ENCODE peak calls at places on chromosomes 13 and 19, in nine cellular contexts. Z is tibial nerve, K is endothelial cell of umbilical vein, I is progenitor cell of endocrine pancreas, E is bronchial epithelial cell, X is mucosa of descending colon, D is heart left ventricle, L is neural crest cell, Y is tibial artery. U is an unnamed sample.

GRCh38 chr19:2532252-2533071 is 56.5 kb downstream of the GADD45B start:
- DNase-seq in Z (no peak), K (peak), I (no peak), E (peak), X (no peak), D (no peak), L (no peak), Y (no peak), U (no peak)

GRCh38 chr13:42628666-42629065 is 54.7 kb downstream of the TNFSF11 start:
- DNase-seq in Z (no peak), K (no peak), I (no peak), E (no peak), X (no peak), D (no peak), L (no peak), Y (no peak), U (no peak)

GRCh38 chr19:50794074-50794777 is 4.0 kb downstream of the ACP4 start:
- DNase-seq in Z (no peak), K (no peak), I (no peak), E (no peak), X (peak), D (no peak), L (no peak), Y (no peak), U (no peak)

GRCh38 chr13:60175571-60175970 is 11.8 kb upstream of the DIAPH3 start:
- DNase-seq in Z (no peak), K (no peak), I (no peak), E (no peak), X (no peak), D (no peak), L (no peak), Y (no peak), U (no peak)

GRCh38 chr13:107305178-107305577 is 737.2 kb upstream of the ARGLU1 start:
- DNase-seq in Z (no peak), K (no peak), I (no peak), E (no peak), X (no peak), D (no peak), L (no peak), Y (no peak), U (no peak)

GRCh38 chr19:45515081-45515624 is 7.9 kb downstream of the VASP start:
- DNase-seq in Z (no peak), K (no peak), I (no peak), E (no peak), X (peak), D (peak), L (no peak), Y (no peak), U (peak)

GRCh38 chr13:100543872-100544602 is 44.6 kb downstream of the GGACT start:
- DNase-seq in Z (no peak), K (peak), I (no peak), E (no peak), X (no peak), D (no peak), L (no peak), Y (peak), U (no peak)

GRCh38 chr19:44748426-44749254 is at the start of gene BCL3:
- DNase-seq in Z (no peak), K (peak), I (no peak), E (peak), X (peak), D (peak), L (no peak), Y (peak), U (peak)

GRCh38 chr19:19280561-19280960 is 7.5 kb upstream of the TM6SF2 start:
- DNase-seq in Z (no peak), K (no peak), I (no peak), E (no peak), X (no peak), D (no peak), L (no peak), Y (no peak), U (no peak)

GRCh38 chr19:48218964-48219363 is 36.7 kb downstream of the CARD8 start:
- DNase-seq in Z (no peak), K (peak), I (no peak), E (peak), X (no peak), D (no peak), L (no peak), Y (no peak), U (no peak)

GRCh38 chr13:114167445-114167844 is 11.6 kb upstream of the CFAP97D2 start:
- DNase-seq in Z (no peak), K (no peak), I (no peak), E (no peak), X (no peak), D (no peak), L (no peak), Y (no peak), U (no peak)

GRCh38 chr13:43444085-43444484 is 342.7 kb downstream of the ENOX1 start:
- DNase-seq in Z (no peak), K (no peak), I (no peak), E (no peak), X (no peak), D (no peak), L (no peak), Y (no peak), U (no peak)

GRCh38 chr13:30711837-30712236 is 23.5 kb upstream of the ALOX5AP start:
- DNase-seq in Z (no peak), K (no peak), I (no peak), E (no peak), X (no peak), D (no peak), L (no peak), Y (no peak), U (no peak)

GRCh38 chr13:30715357-30715756 is 20.0 kb upstream of the ALOX5AP start:
- DNase-seq in Z (no peak), K (no peak), I (no peak), E (no peak), X (no peak), D (no peak), L (no peak), Y (no peak), U (no peak)

GRCh38 chr13:30713133-30713532 is 22.2 kb upstream of the ALOX5AP start:
- DNase-seq in Z (no peak), K (peak), I (no peak), E (peak), X (no peak), D (no peak), L (no peak), Y (no peak), U (peak)

GRCh38 chr13:30715837-30716236 is 19.5 kb upstream of the ALOX5AP start:
- DNase-seq in Z (no peak), K (no peak), I (no peak), E (peak), X (no peak), D (peak), L (no peak), Y (no peak), U (no peak)

GRCh38 chr13:30714629-30715028 is 20.7 kb upstream of the ALOX5AP start:
- DNase-seq in Z (no peak), K (no peak), I (no peak), E (no peak), X (no peak), D (no peak), L (no peak), Y (no peak), U (peak)
- TF ChIP-seq CTCF in Z (no peak), K (no peak), I (no peak), E (no peak), X (no peak), D (no peak), L (no peak), Y (no peak), U (no peak)

GRCh38 chr19:10473192-10473591 is 30.0 kb downstream of the KEAP1 start:
- DNase-seq in Z (no peak), K (no peak), I (no peak), E (no peak), X (no peak), D (no peak), L (no peak), Y (no peak), U (no peak)

GRCh38 chr19:10478476-10478875 is 24.7 kb downstream of the KEAP1 start:
- DNase-seq in Z (no peak), K (no peak), I (no peak), E (no peak), X (no peak), D (no peak), L (no peak), Y (no peak), U (no peak)

GRCh38 chr19:10474962-10475451 is 28.1 kb downstream of the KEAP1 start:
- DNase-seq in Z (no peak), K (no peak), I (no peak), E (no peak), X (no peak), D (no peak), L (no peak), Y (no peak), U (no peak)

GRCh38 chr19:10478903-10479384 is 24.2 kb downstream of the KEAP1 start:
- DNase-seq in Z (peak), K (peak), I (peak), E (peak), X (peak), D (peak), L (peak), Y (peak), U (peak)
- TF ChIP-seq CTCF in Z (peak), K (peak), I (peak), E (peak), X (peak), D (peak), L (peak), Y (peak), U (peak)

GRCh38 chr13:23950736-23951510 is 53.6 kb upstream of the C1QTNF9B start:
- DNase-seq in Z (no peak), K (no peak), I (no peak), E (no peak), X (no peak), D (no peak), L (no peak), Y (no peak), U (no peak)
- TF ChIP-seq CTCF in Z (no peak), K (no peak), I (no peak), E (no peak), X (no peak), D (no peak), L (no peak), Y (no peak), U (no peak)

DNA sequence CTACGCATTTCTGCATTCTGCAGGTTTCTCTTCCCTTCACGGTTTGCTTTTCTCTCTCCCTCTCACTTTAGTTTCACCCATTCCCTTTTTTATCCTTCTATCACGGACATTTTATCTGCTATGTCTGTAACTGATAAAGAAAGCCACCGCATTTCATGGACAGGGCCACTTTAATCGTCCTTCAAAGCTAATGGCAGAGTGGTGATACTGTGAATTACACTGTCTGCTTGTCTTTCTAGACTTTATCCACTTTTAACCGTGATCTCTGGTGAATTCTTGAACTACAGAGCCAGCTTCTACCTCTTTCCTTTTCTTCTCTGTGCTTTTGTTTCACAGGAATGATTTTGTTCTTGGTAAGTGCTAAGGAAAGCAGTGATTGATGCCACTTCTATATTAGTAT is 760.4 kb downstream of the PCDH9 start:
- DNase-seq in Z (no peak), K (no peak), I (no peak), E (no peak), X (no peak), D (no peak), L (no peak), Y (no peak), U (no peak)
- TF ChIP-seq CTCF in Z (no peak), K (no peak), I (no peak), E (no peak), X (no peak), D (no peak), L (peak), Y (no peak), U (no peak)

DNA sequence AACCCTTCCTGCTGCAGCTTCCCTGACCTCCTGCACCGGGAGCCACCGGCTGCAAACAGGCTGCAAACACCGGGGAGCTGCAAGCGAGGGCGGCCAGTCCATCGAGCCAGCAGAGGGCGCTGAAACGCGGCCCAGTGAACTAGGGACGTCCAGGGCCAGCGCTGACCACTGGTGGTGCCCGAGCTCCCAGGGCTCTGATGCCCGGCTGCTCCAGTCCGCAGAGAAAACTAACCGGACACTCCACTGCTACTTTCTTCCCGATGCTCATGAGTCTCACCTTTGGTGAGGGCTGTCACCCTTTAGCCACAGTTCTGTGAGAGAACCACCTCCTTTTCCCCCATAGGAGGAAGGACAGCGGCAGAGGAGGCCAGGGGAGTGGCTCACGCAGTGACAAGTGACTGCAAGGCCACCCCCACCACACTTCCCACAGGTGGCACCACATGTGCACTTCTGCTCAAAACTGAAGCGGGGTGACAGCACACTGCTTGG is 82.8 kb upstream of the MTIF3 start:
- DNase-seq in Z (peak), K (peak), I (peak), E (peak), X (peak), D (peak), L (peak), Y (peak), U (peak)
- TF ChIP-seq CTCF in Z (peak), K (peak), I (peak), E (peak), X (peak), D (peak), L (peak), Y (peak), U (peak)

GRCh38 chr19:13980340-13980739 is 25.8 kb downstream of the RFX1 start:
- DNase-seq in Z (no peak), K (no peak), I (no peak), E (no peak), X (peak), D (no peak), L (no peak), Y (no peak), U (no peak)
- TF ChIP-seq CTCF in Z (no peak), K (no peak), I (no peak), E (no peak), X (no peak), D (no peak), L (no peak), Y (no peak), U (no peak)

GRCh38 chr13:31234729-31235128 is 35.0 kb downstream of the B3GLCT start:
- DNase-seq in Z (no peak), K (no peak), I (no peak), E (peak), X (no peak), D (no peak), L (no peak), Y (no peak), U (no peak)
- TF ChIP-seq CTCF in Z (no peak), K (peak), I (peak), E (peak), X (no peak), D (peak), L (peak), Y (no peak), U (no peak)

GRCh38 chr19:46782355-46783019 is 5.9 kb downstream of the SLC1A5 start:
- DNase-seq in Z (no peak), K (no peak), I (no peak), E (no peak), X (no peak), D (no peak), L (no peak), Y (no peak), U (no peak)

GRCh38 chr19:46785054-46785979 is 3.1 kb downstream of the SLC1A5 start:
- DNase-seq in Z (no peak), K (no peak), I (no peak), E (no peak), X (no peak), D (no peak), L (no peak), Y (no peak), U (no peak)

GRCh38 chr19:46783670-46784069 is 4.7 kb downstream of the SLC1A5 start:
- DNase-seq in Z (no peak), K (no peak), I (no peak), E (no peak), X (no peak), D (no peak), L (no peak), Y (no peak), U (no peak)

GRCh38 chr19:46785980-46786235 is 2.5 kb downstream of the SLC1A5 start:
- DNase-seq in Z (no peak), K (no peak), I (no peak), E (no peak), X (no peak), D (no peak), L (no peak), Y (no peak), U (no peak)

DNA sequence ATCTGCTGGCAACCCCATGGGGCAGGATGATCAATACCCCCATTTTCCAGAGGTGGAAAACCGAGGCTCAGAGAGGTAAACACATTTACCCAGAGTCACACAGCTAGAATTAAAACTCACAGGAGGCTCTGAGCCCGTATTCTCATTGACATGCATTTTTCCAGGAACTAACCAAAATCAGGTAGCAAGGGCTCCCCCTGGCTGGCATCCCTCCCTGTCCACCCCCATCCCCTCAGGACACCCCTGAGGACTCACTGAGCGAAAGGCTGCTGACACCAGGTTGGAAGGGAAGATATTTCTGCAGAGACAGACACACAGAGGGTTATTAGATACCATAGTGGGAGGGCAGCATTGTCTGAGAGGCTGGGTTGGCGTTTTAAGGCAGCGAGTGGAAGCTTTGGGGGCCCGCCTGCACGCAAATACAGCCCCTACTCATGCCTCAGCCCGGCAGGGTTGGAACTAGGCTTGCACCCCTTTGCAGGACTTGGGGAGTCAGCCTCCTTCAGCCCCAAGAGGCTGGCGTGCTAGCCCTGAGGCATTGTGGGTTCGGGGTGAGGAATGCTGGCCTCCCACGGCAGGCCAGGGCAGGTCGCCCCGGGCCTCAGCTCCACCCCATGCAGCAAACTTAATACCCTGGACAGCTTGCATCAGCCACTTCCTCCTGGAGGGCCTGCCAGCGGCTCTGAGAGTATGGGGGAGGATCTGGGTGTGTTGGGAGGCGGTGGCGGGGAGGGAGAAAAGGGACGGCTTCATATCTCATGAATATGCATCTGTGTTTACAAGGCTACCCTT is 3.9 kb downstream of the SLC1A5 start:
- DNase-seq in Z (peak), K (peak), I (no peak), E (peak), X (peak), D (peak), L (peak), Y (peak), U (peak)
- TF ChIP-seq CTCF in Z (no peak), K (peak), I (peak), E (peak), X (no peak), D (no peak), L (no peak), Y (no peak), U (peak)

GRCh38 chr13:44669534-44669933 is 93.4 kb upstream of the TSC22D1 start:
- DNase-seq in Z (no peak), K (no peak), I (no peak), E (no peak), X (no peak), D (no peak), L (no peak), Y (no peak), U (no peak)
- TF ChIP-seq CTCF in Z (no peak), K (no peak), I (no peak), E (no peak), X (no peak), D (no peak), L (no peak), Y (no peak), U (no peak)

GRCh38 chr13:30736921-30737320 is 1.6 kb downstream of the ALOX5AP start:
- DNase-seq in Z (no peak), K (no peak), I (no peak), E (no peak), X (no peak), D (no peak), L (no peak), Y (no peak), U (no peak)

GRCh38 chr13:30736461-30736860 is 1.1 kb downstream of the ALOX5AP start:
- DNase-seq in Z (no peak), K (no peak), I (no peak), E (no peak), X (no peak), D (no peak), L (no peak), Y (no peak), U (no peak)

GRCh38 chr13:30737511-30738342 is 2.4 kb downstream of the ALOX5AP start:
- DNase-seq in Z (no peak), K (no peak), I (no peak), E (no peak), X (no peak), D (no peak), L (no peak), Y (no peak), U (peak)

GRCh38 chr13:30734434-30734833 is 909 bp upstream of the ALOX5AP start:
- DNase-seq in Z (no peak), K (no peak), I (no peak), E (peak), X (no peak), D (no peak), L (no peak), Y (no peak), U (no peak)

GRCh38 chr13:30735025-30735967 is at the start of gene ALOX5AP:
- DNase-seq in Z (no peak), K (no peak), I (no peak), E (no peak), X (no peak), D (no peak), L (no peak), Y (no peak), U (peak)
- TF ChIP-seq CTCF in Z (no peak), K (no peak), I (no peak), E (no peak), X (no peak), D (no peak), L (no peak), Y (no peak), U (no peak)

U was measured in CD14-positive monocyte.